ENCODE peak calls at places on chromosomes 12 and 14, in ten cellular contexts. Y is stimulated activated CD4-positive, alpha-beta T cell treated with anti-CD3 and anti-CD28 coated beads, Interleukin-12 subunit alpha, Interleukin-12 subunit beta, amount 100 ng/mL, for 24 hours; X is non-pigmented ciliary epithelial cell; I is neural progenitor cell; U is AG09309; O is tibial nerve; D is ovary; H is bronchial epithelial cell; L is activated CD4-positive, alpha-beta T cell treated with anti-CD3 and anti-CD28 coated beads for 1 hour; W is CD4-positive, CD25-positive, alpha-beta regulatory T cell. Q is an unnamed sample.

GRCh38 chr14:69896080-69896479 is 16.9 kb downstream of the SMOC1 start:
- DNase-seq in Y (no peak), X (no peak), I (no peak), U (no peak), O (no peak), D (no peak), H (no peak), L (no peak), W (no peak), Q (no peak)

GRCh38 chr14:92121207-92121669 is 268 bp downstream of the NDUFB1 start:
- DNase-seq in Y (no peak), X (no peak), I (peak), U (no peak), O (peak), D (no peak), H (peak), L (no peak), W (peak), Q (no peak)

GRCh38 chr14:98704441-98704840 is 567.6 kb downstream of the BCL11B start:
- DNase-seq in Y (peak), X (no peak), I (no peak), U (no peak), O (no peak), D (no peak), H (no peak), L (no peak), W (peak), Q (no peak)

GRCh38 chr12:76026643-76027063 is 4.9 kb downstream of the PHLDA1 start:
- DNase-seq in Y (no peak), X (no peak), I (no peak), U (no peak), O (no peak), D (no peak), H (peak), L (no peak), W (no peak), Q (no peak)

GRCh38 chr14:47549886-47550285 is 125.5 kb downstream of the MDGA2 start:
- DNase-seq in Y (no peak), X (no peak), I (no peak), U (no peak), O (no peak), D (no peak), H (no peak), L (no peak), W (no peak), Q (no peak)

GRCh38 chr14:37131205-37131604 is 41.2 kb downstream of the SLC25A21 start:
- DNase-seq in Y (no peak), X (no peak), I (no peak), U (no peak), O (no peak), D (no peak), H (no peak), L (no peak), W (no peak), Q (no peak)

GRCh38 chr12:131380220-131380957 is 330.5 kb upstream of the SFSWAP start:
- DNase-seq in Y (no peak), X (no peak), I (peak), U (no peak), O (no peak), D (peak), H (no peak), L (no peak), W (no peak), Q (no peak)

GRCh38 chr12:39239484-39240143 is 203.3 kb downstream of the KIF21A start:
- DNase-seq in Y (no peak), X (no peak), I (peak), U (no peak), O (no peak), D (no peak), H (peak), L (no peak), W (no peak), Q (no peak)

GRCh38 chr14:73250781-73251500 is 13.6 kb downstream of the PAPLN start:
- DNase-seq in Y (no peak), X (no peak), I (no peak), U (no peak), O (no peak), D (no peak), H (no peak), L (no peak), W (no peak), Q (no peak)

GRCh38 chr12:94875525-94875924 is 128.0 kb downstream of the NDUFA12 start:
- DNase-seq in Y (no peak), X (no peak), I (peak), U (no peak), O (no peak), D (no peak), H (peak), L (no peak), W (peak), Q (peak)

GRCh38 chr12:120196363-120196762 is 1.8 kb upstream of the GCN1 start:
- DNase-seq in Y (no peak), X (no peak), I (no peak), U (no peak), O (no peak), D (no peak), H (no peak), L (no peak), W (no peak), Q (no peak)

GRCh38 chr12:77786675-77787074 is 44.0 kb upstream of the NAV3 start:
- DNase-seq in Y (no peak), X (no peak), I (no peak), U (no peak), O (no peak), D (no peak), H (no peak), L (no peak), W (no peak), Q (no peak)

GRCh38 chr14:44317433-44317746 is 189.7 kb downstream of the FSCB start:
- DNase-seq in Y (no peak), X (no peak), I (no peak), U (no peak), O (no peak), D (no peak), H (no peak), L (no peak), W (no peak), Q (no peak)

GRCh38 chr14:104689620-104690265 is 325 bp downstream of the INF2 start:
- DNase-seq in Y (no peak), X (no peak), I (no peak), U (no peak), O (no peak), D (peak), H (no peak), L (no peak), W (no peak), Q (no peak)

GRCh38 chr12:18306311-18306710 is 45.0 kb downstream of the PIK3C2G start:
- DNase-seq in Y (no peak), X (no peak), I (no peak), U (no peak), O (no peak), D (no peak), H (no peak), L (no peak), W (no peak), Q (no peak)

GRCh38 chr12:38465020-38465419 is 148.4 kb downstream of the ALG10B start:
- DNase-seq in Y (no peak), X (no peak), I (no peak), U (no peak), O (no peak), D (no peak), H (no peak), L (no peak), W (no peak), Q (no peak)

GRCh38 chr14:64253672-64254071 is 40.5 kb downstream of the ESR2 start:
- DNase-seq in Y (no peak), X (peak), I (no peak), U (no peak), O (no peak), D (no peak), H (peak), L (no peak), W (no peak), Q (no peak)

GRCh38 chr12:102172436-102172835 is 25.2 kb downstream of the PMCH start:
- DNase-seq in Y (no peak), X (peak), I (no peak), U (peak), O (no peak), D (no peak), H (no peak), L (no peak), W (no peak), Q (no peak)

GRCh38 chr14:75482366-75482765 is 39.9 kb upstream of the BATF start:
- DNase-seq in Y (no peak), X (no peak), I (no peak), U (no peak), O (no peak), D (no peak), H (no peak), L (no peak), W (no peak), Q (no peak)

GRCh38 chr12:44921736-44922135 is 45.6 kb upstream of the NELL2 start:
- DNase-seq in Y (no peak), X (no peak), I (no peak), U (no peak), O (no peak), D (no peak), H (no peak), L (no peak), W (no peak), Q (no peak)

GRCh38 chr12:93441111-93441616 is 583 bp downstream of the UBE2N start:
- DNase-seq in Y (no peak), X (no peak), I (peak), U (no peak), O (peak), D (peak), H (no peak), L (peak), W (peak), Q (no peak)

GRCh38 chr14:68376067-68376810 is 416.6 kb downstream of the ZFP36L1 start:
- DNase-seq in Y (no peak), X (no peak), I (no peak), U (no peak), O (no peak), D (no peak), H (no peak), L (no peak), W (no peak), Q (no peak)

GRCh38 chr12:124411291-124411878 is 116.5 kb downstream of the RFLNA start:
- DNase-seq in Y (no peak), X (no peak), I (peak), U (peak), O (peak), D (peak), H (peak), L (no peak), W (no peak), Q (no peak)

GRCh38 chr12:133081408-133081806 is 684 bp downstream of the ZNF140 start:
- DNase-seq in Y (no peak), X (no peak), I (no peak), U (no peak), O (no peak), D (peak), H (no peak), L (no peak), W (no peak), Q (no peak)

GRCh38 chr14:20553024-20553423 is 7.8 kb downstream of the RNASE9 start:
- DNase-seq in Y (no peak), X (no peak), I (no peak), U (no peak), O (no peak), D (no peak), H (no peak), L (no peak), W (no peak), Q (no peak)

GRCh38 chr12:49201595-49202295 is 12.9 kb upstream of the TUBA1A start:
- DNase-seq in Y (no peak), X (no peak), I (peak), U (peak), O (no peak), D (no peak), H (peak), L (no peak), W (no peak), Q (no peak)

GRCh38 chr12:55966408-55967281 is at the start of gene CDK2:
- DNase-seq in Y (peak), X (no peak), I (peak), U (no peak), O (peak), D (peak), H (peak), L (peak), W (peak), Q (peak)

GRCh38 chr14:55136241-55136640 is 7.2 kb downstream of the LGALS3 start:
- DNase-seq in Y (no peak), X (no peak), I (no peak), U (no peak), O (no peak), D (no peak), H (no peak), L (no peak), W (no peak), Q (no peak)

GRCh38 chr12:109772622-109773321 is 59.1 kb downstream of the FAM222A start:
- DNase-seq in Y (no peak), X (no peak), I (no peak), U (no peak), O (no peak), D (peak), H (no peak), L (no peak), W (no peak), Q (no peak)

GRCh38 chr14:98244966-98245569 is 1026.9 kb downstream of the BCL11B start:
- DNase-seq in Y (no peak), X (no peak), I (no peak), U (no peak), O (no peak), D (no peak), H (no peak), L (no peak), W (no peak), Q (no peak)

GRCh38 chr12:18383203-18383602 is 121.9 kb downstream of the PIK3C2G start:
- DNase-seq in Y (no peak), X (peak), I (no peak), U (peak), O (no peak), D (no peak), H (peak), L (no peak), W (no peak), Q (no peak)

GRCh38 chr14:23183479-23183878 is at the start of gene SLC7A8:
- DNase-seq in Y (no peak), X (no peak), I (peak), U (no peak), O (peak), D (peak), H (no peak), L (peak), W (no peak), Q (no peak)

GRCh38 chr12:76996983-76997382 is 68.4 kb downstream of the E2F7 start:
- DNase-seq in Y (no peak), X (no peak), I (no peak), U (no peak), O (no peak), D (no peak), H (no peak), L (no peak), W (no peak), Q (no peak)

Q was measured in GM12878.